ENCODE peak calls at places on chromosomes 2 and 18, in eight cellular contexts. S is T-helper 22 cell; U is HuH-7.5; L is GM13976; Z is colonic mucosa; J is NCI-H1694; G is stomach; K is activated naive CD8-positive, alpha-beta T cell treated with anti-CD3 and anti-CD28 coated beads for 36 hours. R is an unnamed sample.

GRCh38 chr2:213238753-213239591 is 45.3 kb upstream of the SPAG16 start:
- DNase-seq in U (peak), K (no peak), G (no peak), J (no peak), Z (no peak), L (no peak), S (no peak), R (no peak)

GRCh38 chr18:54775686-54776085 is 52.6 kb upstream of the RAB27B start:
- DNase-seq in G (peak), U (no peak), J (no peak), Z (no peak), K (no peak), L (no peak), S (no peak), R (no peak)

GRCh38 chr2:28958689-28959088 is 22.4 kb upstream of the TOGARAM2 start:
- DNase-seq in L (peak), K (peak), J (peak), U (peak), S (no peak), G (no peak), Z (peak), R (peak)

GRCh38 chr2:184735611-184736010 is 137.3 kb downstream of the ZNF804A start:
- DNase-seq in G (no peak), U (no peak), J (no peak), L (no peak), K (no peak), Z (no peak), S (no peak), R (no peak)

GRCh38 chr2:25879133-25879730 is 945 bp upstream of the ASXL2 start:
- DNase-seq in G (no peak), U (no peak), L (no peak), S (no peak), K (no peak), J (no peak), Z (no peak), R (no peak)

GRCh38 chr2:11746807-11747459 is 501 bp downstream of the LPIN1 start:
- DNase-seq in S (no peak), G (peak), J (peak), K (no peak), U (peak), L (no peak), Z (peak), R (no peak)

GRCh38 chr2:181916726-181917377 is 25.3 kb downstream of the ITPRID2 start:
- DNase-seq in Z (no peak), S (no peak), L (no peak), G (no peak), U (no peak), J (no peak), K (no peak), R (no peak)

GRCh38 chr18:73688851-73689659 is 458.6 kb downstream of the FBXO15 start:
- DNase-seq in S (no peak), Z (no peak), L (no peak), K (no peak), G (no peak), U (no peak), J (no peak), R (peak)

GRCh38 chr18:38481576-38481975 is 916.0 kb upstream of the CELF4 start:
- DNase-seq in U (no peak), J (no peak), S (no peak), K (no peak), G (no peak), Z (no peak), L (no peak), R (no peak)

GRCh38 chr18:56460590-56460989 is 177.8 kb downstream of the TXNL1 start:
- DNase-seq in K (no peak), G (no peak), S (no peak), L (no peak), Z (no peak), J (no peak), U (no peak), R (no peak)

GRCh38 chr2:210009896-210010295 is 7.5 kb downstream of the RPE start:
- DNase-seq in G (no peak), K (no peak), J (no peak), U (no peak), S (no peak), L (no peak), Z (no peak), R (no peak)

GRCh38 chr2:168703926-168704325 is 98.5 kb upstream of the NOSTRIN start:
- DNase-seq in K (no peak), J (no peak), U (no peak), G (no peak), L (no peak), S (no peak), Z (no peak), R (no peak)

GRCh38 chr2:555164-555922 is 121.9 kb downstream of the TMEM18 start:
- DNase-seq in K (no peak), S (no peak), G (peak), Z (no peak), J (no peak), U (no peak), L (peak), R (no peak)

GRCh38 chr2:43462866-43463641 is 132.8 kb downstream of the THADA start:
- DNase-seq in L (no peak), Z (peak), J (no peak), G (peak), K (no peak), U (peak), S (no peak), R (no peak)

GRCh38 chr2:186590538-186591441 is 934 bp downstream of the ITGAV start:
- DNase-seq in K (no peak), G (no peak), S (no peak), U (no peak), J (peak), Z (peak), L (peak), R (peak)

GRCh38 chr2:115400940-115401339 is 958.5 kb downstream of the DPP10 start:
- DNase-seq in K (no peak), Z (no peak), U (no peak), S (no peak), J (no peak), L (no peak), G (no peak), R (peak)

R was measured in NCI-H524.